ENCODE peak calls at places on chromosomes 7 and 10, in five cellular contexts. H is HepG2, P is HEK293T, L is H1, O is GM12878. X is an unnamed sample.

GRCh38 chr7:151539055-151539714 is 19.5 kb upstream of the RHEB start:
- DNase-seq in H (no peak), P (no peak), L (no peak), O (no peak), X (no peak)

GRCh38 chr10:124719213-124719851 is 24.8 kb downstream of the FAM53B start:
- DNase-seq in H (no peak), P (no peak), L (no peak), O (peak; percentile 87), X (no peak)

GRCh38 chr10:22335204-22335956 is 9.9 kb upstream of the SPAG6 start:
- DNase-seq in H (no peak), P (no peak), L (no peak), O (no peak), X (no peak)

GRCh38 chr10:103896225-103896624 is 21.8 kb downstream of the STN1 start:
- DNase-seq in H (no peak), P (no peak), L (no peak), O (no peak), X (no peak)

GRCh38 chr7:106947244-106947728 is 82.2 kb downstream of the PIK3CG start:
- DNase-seq in H (peak; percentile 35), P (peak; percentile 64), L (peak; percentile 83), O (no peak), X (peak; percentile 95)

GRCh38 chr7:121083138-121083789 is 94.8 kb downstream of the CPED1 start:
- DNase-seq in H (no peak), P (no peak), L (no peak), O (no peak), X (no peak)

GRCh38 chr10:100483876-100484666 is 21.3 kb downstream of the WNT8B start:
- DNase-seq in H (no peak), P (no peak), L (no peak), O (no peak), X (no peak)

GRCh38 chr7:108268200-108268820 is 138.1 kb upstream of the LAMB4 start:
- DNase-seq in H (no peak), P (no peak), L (no peak), O (no peak), X (no peak)

GRCh38 chr10:99579971-99580370 is 40.3 kb downstream of the SLC25A28 start:
- DNase-seq in H (no peak), P (no peak), L (no peak), O (no peak), X (no peak)

GRCh38 chr7:1059200-1060091 is 15.1 kb downstream of the GPR146 start:
- DNase-seq in H (no peak), P (peak; percentile 74), L (peak; percentile 93), O (peak; percentile 33), X (peak; percentile 69)

GRCh38 chr7:75656740-75657139 is 82.0 kb downstream of the HIP1 start:
- DNase-seq in H (no peak), P (no peak), L (no peak), O (no peak), X (no peak)

GRCh38 chr7:21191317-21192073 is 236.4 kb upstream of the SP4 start:
- DNase-seq in H (no peak), P (no peak), L (no peak), O (no peak), X (no peak)

GRCh38 chr10:112507988-112508387 is 61.0 kb downstream of the VTI1A start:
- DNase-seq in H (no peak), P (no peak), L (no peak), O (no peak), X (no peak)

GRCh38 chr10:59587083-59587755 is 122.4 kb downstream of the SLC16A9 start:
- DNase-seq in H (no peak), P (no peak), L (no peak), O (no peak), X (no peak)

GRCh38 chr7:108824840-108825540 is 255.3 kb downstream of the DNAJB9 start:
- DNase-seq in H (no peak), P (no peak), L (no peak), O (no peak), X (peak; percentile 16)

GRCh38 chr7:95628831-95629439 is 32.6 kb upstream of the PDK4 start:
- DNase-seq in H (no peak), P (no peak), L (no peak), O (no peak), X (no peak)

GRCh38 chr7:98418636-98419315 is 17.9 kb upstream of the BAIAP2L1 start:
- DNase-seq in H (peak; percentile 100), P (peak; percentile 22), L (no peak), O (no peak), X (no peak)

GRCh38 chr7:96122746-96123145 is 199.2 kb downstream of the SLC25A13 start:
- DNase-seq in H (no peak), P (no peak), L (no peak), O (no peak), X (no peak)

GRCh38 chr7:118349604-118350003 is 125.1 kb downstream of the ANKRD7 start:
- DNase-seq in H (no peak), P (no peak), L (no peak), O (no peak), X (no peak)

GRCh38 chr10:47026301-47027107 is 115.3 kb downstream of the PTPN20 start:
- DNase-seq in H (no peak), P (no peak), L (no peak), O (no peak), X (no peak)

GRCh38 chr7:81616951-81617350 is 152.9 kb downstream of the HGF start:
- DNase-seq in H (no peak), P (no peak), L (no peak), O (peak; percentile 37), X (no peak)

GRCh38 chr7:107032720-107033438 is 11.6 kb upstream of the PRKAR2B start:
- DNase-seq in H (no peak), P (no peak), L (no peak), O (no peak), X (no peak)

GRCh38 chr7:76155938-76156337 is 45.8 kb upstream of the SRRM3 start:
- DNase-seq in H (peak; percentile 49), P (no peak), L (no peak), O (no peak), X (no peak)

GRCh38 chr7:12839508-12840153 is 152.2 kb downstream of the ARL4A start:
- DNase-seq in H (peak; percentile 1), P (peak; percentile 18), L (peak; percentile 5), O (no peak), X (peak; percentile 66)

GRCh38 chr10:68647928-68648327 is 73.1 kb upstream of the CCAR1 start:
- DNase-seq in H (peak; percentile 9), P (no peak), L (no peak), O (no peak), X (no peak)

GRCh38 chr7:103989200-103989784 is at the start of gene RELN:
- DNase-seq in H (peak; percentile 48), P (peak; percentile 40), L (no peak), O (no peak), X (no peak)
- TF ChIP-seq SUZ12 in H (no peak), P (no peak), L (no peak), O (no peak), X (no peak)

GRCh38 chr10:62726638-62727037 is 77.9 kb upstream of the ADO start:
- DNase-seq in H (no peak), P (no peak), L (no peak), O (no peak), X (no peak)
- TF ChIP-seq SUZ12 in H (no peak), P (no peak), L (no peak), O (no peak), X (no peak)

GRCh38 chr10:44865289-44865671 is 45.9 kb upstream of the TMEM72 start:
- DNase-seq in H (no peak), P (no peak), L (no peak), O (no peak), X (no peak)
- TF ChIP-seq SUZ12 in H (no peak), P (no peak), L (peak; percentile 6), O (no peak), X (no peak)

GRCh38 chr10:78913219-78914059 is 155.3 kb upstream of the ZMIZ1 start:
- DNase-seq in H (peak; percentile 86), P (no peak), L (peak; percentile 51), O (no peak), X (peak; percentile 70)
- TF ChIP-seq SUZ12 in H (no peak), P (no peak), L (no peak), O (no peak), X (no peak)

DNA sequence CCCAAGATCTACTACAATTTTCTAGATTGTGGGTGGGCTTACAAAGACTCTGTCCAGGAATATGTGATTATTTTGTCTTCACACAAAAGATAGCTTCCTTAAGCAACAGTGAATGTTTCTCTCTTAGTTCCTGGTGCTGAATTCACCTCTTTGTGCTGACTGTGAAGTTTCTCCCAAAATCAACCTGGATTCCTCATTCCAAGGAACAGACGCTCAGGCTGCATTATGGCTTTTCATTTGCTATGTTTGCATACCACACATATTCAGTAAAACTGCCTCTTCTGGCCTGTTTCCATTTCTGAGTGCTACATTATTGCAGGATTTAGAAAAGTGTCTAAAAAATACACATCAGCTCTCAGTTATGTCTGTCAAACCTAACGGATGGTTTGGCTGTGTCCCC is 21.5 kb downstream of the MACROH2A2 start:
- DNase-seq in H (no peak), P (no peak), L (no peak), O (no peak), X (no peak)
- TF ChIP-seq SUZ12 in H (no peak), P (no peak), L (no peak), O (no peak), X (no peak)

GRCh38 chr7:35499226-35499625 is 195.7 kb downstream of the HERPUD2 start:
- DNase-seq in H (no peak), P (no peak), L (no peak), O (no peak), X (no peak)

GRCh38 chr7:35504365-35504764 is 190.6 kb downstream of the HERPUD2 start:
- DNase-seq in H (no peak), P (no peak), L (no peak), O (no peak), X (no peak)

GRCh38 chr7:35508623-35509400 is 186.1 kb downstream of the HERPUD2 start:
- DNase-seq in H (no peak), P (no peak), L (no peak), O (no peak), X (no peak)

DNA sequence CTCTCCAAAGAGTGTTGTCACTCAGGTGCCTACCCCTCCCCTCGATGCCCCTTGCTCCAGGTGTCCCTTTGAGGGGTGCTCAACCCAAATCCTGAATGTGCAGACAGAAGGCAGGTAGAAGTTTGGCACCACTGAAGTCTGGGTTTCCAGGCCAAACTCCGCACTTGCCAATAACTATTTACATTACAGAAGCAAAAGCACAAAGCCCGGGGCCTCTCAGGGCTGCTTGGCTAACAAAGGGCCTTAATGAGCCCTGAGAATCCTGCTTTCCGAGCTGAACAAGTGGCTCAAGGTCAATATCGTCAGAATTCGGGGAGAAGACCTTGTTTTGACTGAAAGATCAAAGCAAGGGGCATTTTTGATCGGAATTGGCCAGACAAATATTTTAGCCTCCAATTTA is 189.9 kb downstream of the HERPUD2 start:
- DNase-seq in H (peak; percentile 9), P (no peak), L (no peak), O (no peak), X (peak; percentile 80)
- TF ChIP-seq SUZ12 in H (no peak), P (no peak), L (no peak), O (no peak), X (no peak)